ENCODE peak calls at places on chromosomes 2 and 18, in four cellular contexts. B is ovary, J is mammary epithelial cell, W is H1. D is an unnamed sample.

GRCh38 chr2:46644690-46645385 is 165.5 kb downstream of the TMEM247 start:
- DNase-seq in B (no peak), J (no peak), W (no peak), D (no peak)

GRCh38 chr2:174644406-174644805 is 46.8 kb upstream of the WIPF1 start:
- DNase-seq in B (no peak), J (no peak), W (no peak), D (no peak)

GRCh38 chr18:77000527-77000926 is 132.1 kb downstream of the MBP start:
- DNase-seq in B (peak), J (peak), W (no peak), D (peak)

GRCh38 chr2:38315707-38316333 is 61.3 kb downstream of the ATL2 start:
- DNase-seq in B (no peak), J (peak), W (no peak), D (no peak)

GRCh38 chr2:11326692-11327211 is 17.7 kb downstream of the ROCK2 start:
- DNase-seq in B (no peak), J (no peak), W (no peak), D (no peak)

GRCh38 chr2:149470046-149470445 is 117.5 kb downstream of the MMADHC start:
- DNase-seq in B (no peak), J (no peak), W (no peak), D (no peak)

GRCh38 chr2:135546432-135546831 is 15.1 kb downstream of the R3HDM1 start:
- DNase-seq in B (no peak), J (no peak), W (no peak), D (no peak)

GRCh38 chr2:241037498-241037897 is 39.1 kb downstream of the SNED1 start:
- DNase-seq in B (no peak), J (no peak), W (no peak), D (no peak)

GRCh38 chr18:42038936-42039335 is 83.9 kb downstream of the PIK3C3 start:
- DNase-seq in B (no peak), J (peak), W (no peak), D (no peak)

GRCh38 chr2:100365434-100365833 is 43.1 kb upstream of the LONRF2 start:
- DNase-seq in B (no peak), J (peak), W (no peak), D (no peak)

DNA sequence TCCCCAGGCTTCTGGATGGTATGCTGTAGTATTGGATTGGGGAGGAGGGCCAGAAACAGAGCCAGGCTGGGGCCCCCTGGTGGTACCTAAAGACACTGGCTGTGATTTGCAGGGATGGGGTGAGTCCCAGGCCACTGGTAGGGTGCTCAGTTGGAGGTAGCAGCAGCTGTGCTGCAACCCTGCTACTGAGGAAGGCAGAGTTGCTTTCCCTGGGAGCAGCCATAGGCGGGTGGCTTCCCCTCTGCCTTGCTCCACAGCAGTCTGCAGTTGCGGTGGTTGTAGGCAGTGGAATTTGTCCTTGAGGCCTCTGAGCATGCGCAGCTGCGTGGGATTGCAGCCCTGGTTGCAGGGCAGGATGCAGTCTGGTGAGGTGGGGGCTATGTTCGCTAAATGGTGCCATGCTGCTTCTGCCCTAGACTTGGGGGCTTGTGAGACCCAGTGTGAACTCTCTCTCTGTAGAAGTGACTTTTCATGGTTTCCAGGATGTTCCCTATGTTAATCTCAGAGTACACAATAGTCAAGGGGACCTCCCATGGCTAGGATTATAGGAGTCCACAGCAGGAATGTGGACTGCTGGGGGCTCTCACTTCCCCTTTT is 443.5 kb downstream of the XIRP2 start:
- DNase-seq in B (no peak), J (no peak), W (peak), D (no peak)
- TF ChIP-seq CTCF in B (no peak), J (peak), W (peak), D (no peak)

GRCh38 chr2:120443946-120444345 is 98.0 kb downstream of the INHBB start:
- DNase-seq in B (no peak), J (no peak), W (no peak), D (no peak)

GRCh38 chr2:120441351-120441700 is 95.4 kb downstream of the INHBB start:
- DNase-seq in B (no peak), J (no peak), W (no peak), D (no peak)

GRCh38 chr2:120442923-120443571 is 97.1 kb downstream of the INHBB start:
- DNase-seq in B (no peak), J (no peak), W (peak), D (no peak)

GRCh38 chr2:120441744-120442471 is 96.0 kb downstream of the INHBB start:
- DNase-seq in B (no peak), J (peak), W (no peak), D (peak)

DNA sequence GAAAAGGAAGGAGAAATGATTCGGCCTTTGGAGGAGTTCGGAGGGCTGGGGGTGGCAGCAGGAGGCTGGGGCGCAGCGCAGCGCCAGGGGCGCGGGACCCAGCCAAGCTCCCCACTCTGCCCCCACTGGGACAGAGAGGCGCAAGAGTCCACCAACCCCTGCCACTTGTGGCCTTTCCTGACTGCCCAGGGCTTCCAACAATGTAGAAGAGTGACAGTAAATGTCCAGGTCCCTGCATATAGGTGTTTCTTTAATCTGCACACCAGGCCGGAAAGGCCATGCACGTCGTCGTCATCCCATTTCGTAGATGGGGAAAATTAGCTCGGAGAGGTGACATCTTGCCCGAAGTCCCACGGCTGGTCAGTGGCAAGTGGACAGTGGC is 96.6 kb downstream of the INHBB start:
- DNase-seq in B (no peak), J (no peak), W (no peak), D (no peak)
- H3K4me3 ChIP-seq in B (no peak), J (no peak), W (peak), D (peak)

GRCh38 chr2:33719067-33719466 is 120.0 kb upstream of the FAM98A start:
- DNase-seq in B (no peak), J (no peak), W (no peak), D (no peak)
- TF ChIP-seq CTCF in B (no peak), J (no peak), W (no peak), D (no peak)

DNA sequence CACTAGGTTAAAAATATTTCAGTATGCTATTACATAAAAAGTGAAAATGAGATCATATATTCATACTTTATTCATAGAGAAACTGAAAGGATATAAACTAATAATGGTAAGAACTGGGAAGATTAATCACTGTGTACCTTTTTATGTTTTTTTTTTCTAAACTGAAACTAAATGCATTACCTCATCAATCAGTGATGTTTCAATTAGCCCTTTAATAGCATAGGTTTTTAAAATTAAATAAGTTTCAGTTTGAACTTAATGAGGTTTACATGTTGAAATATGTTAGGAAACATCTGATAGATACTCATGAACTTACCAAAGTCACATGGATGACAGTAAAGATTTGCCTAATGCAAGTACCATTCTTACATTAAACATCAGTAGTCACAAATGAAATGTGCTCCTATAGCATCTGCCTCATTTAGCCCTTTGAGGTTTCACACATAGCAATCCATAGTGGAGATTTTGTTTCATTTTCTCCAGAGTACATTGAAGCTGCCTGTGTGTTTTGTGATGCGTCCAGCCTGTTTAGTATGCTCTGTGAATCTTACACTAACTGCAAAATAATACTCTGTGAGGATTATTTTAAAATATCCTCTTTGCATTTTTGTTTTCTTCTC is 8.9 kb downstream of the MAPRE2 start:
- DNase-seq in B (no peak), J (no peak), W (no peak), D (no peak)
- H3K4me3 ChIP-seq in B (no peak), J (no peak), W (no peak), D (peak)

DNA sequence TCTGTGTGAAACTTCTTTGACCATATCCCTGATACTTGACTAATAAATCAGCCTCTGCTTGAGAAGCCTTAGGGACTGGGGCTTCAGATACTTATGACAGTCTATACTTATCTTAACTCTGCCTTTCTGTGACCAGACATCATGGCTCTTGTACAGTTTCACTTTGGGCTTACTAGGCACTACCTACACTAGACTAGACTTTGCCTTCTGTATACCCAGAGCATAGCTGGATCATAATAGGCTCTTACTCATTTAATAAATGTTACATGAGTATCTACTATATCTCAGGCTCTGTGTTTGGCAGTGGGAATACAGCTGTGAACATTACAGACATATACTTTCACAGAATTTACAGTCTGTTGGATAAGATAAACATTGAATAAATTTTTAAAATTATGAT is 9.0 kb downstream of the UGP2 start:
- DNase-seq in B (no peak), J (no peak), W (no peak), D (no peak)
- TF ChIP-seq CTCF in B (no peak), J (no peak), W (no peak), D (no peak)

DNA sequence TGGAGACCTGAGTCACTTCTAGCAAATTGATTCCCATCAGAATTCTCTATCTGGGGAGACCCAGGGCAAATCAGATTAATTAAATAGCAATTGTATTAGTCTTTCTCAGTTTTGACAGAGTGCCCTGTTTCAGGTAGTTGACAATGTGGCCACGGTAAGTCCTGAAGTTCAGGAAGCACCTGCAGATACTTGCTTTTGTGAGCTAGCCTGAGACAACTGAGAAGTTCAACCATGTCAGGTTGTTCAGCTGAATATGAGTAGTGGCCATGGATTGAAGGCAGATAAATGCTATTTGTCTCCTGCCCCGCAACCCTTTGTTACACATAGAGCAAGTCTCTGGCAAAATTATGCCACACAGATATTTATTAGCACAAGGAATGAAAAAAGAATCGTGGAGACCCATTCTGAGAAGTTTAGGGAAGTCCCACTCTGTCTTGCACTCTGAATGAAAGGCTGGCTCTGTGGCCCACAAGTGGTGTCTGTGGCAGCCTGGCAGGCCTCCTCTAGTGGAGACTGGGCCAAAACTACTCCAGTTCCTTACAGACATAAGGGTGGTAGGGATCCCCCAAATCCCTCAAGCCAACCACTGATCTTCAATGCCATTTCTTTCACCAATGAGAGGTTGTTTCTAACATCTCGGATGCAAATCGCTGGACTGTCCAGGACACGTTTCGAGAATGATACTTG is 61.3 kb downstream of the POU3F3 start:
- DNase-seq in B (no peak), J (no peak), W (no peak), D (no peak)
- H3K4me3 ChIP-seq in B (no peak), J (no peak), W (no peak), D (no peak)

DNA sequence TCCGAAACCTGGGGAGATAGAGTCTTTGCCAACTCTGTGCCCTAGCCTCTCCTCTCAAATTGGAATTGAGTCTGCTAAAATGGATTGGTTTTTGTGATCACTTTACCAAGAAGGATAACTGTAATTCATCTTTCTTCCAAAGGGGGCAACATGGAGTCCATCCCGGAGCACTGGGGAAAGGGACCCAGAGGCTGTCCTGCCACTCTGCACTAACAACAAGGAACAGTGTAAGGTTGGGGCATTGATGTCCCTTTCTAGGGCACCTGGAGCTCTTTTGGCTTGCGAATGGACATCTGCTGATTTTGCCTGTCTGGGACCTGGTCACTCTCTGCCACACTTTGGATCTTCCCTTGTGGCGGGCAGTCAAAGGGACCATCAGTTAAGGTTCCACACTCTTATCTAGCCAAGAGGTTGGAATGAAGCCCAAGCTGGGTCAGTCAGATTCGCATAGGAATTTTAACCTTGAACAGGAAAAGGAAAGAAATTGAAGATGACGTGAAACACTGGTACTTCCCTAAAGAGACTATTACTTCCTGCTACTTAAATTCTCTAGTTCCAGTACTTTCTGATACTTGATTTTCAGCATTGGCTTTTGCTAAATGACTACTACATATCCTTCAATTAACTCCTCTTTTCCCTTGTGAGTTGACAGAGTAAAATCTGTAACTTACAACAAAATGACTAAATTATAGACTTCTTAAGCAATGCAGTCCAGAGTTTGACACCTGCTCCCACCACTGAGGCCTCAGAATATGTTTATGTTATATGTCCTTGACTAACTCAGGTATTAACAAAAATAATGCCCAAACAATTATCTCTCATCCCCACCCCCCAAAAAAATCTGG is 64.7 kb upstream of the KLF7 start:
- DNase-seq in B (no peak), J (no peak), W (no peak), D (no peak)
- TF ChIP-seq CTCF in B (no peak), J (peak), W (peak), D (peak)

GRCh38 chr18:46412831-46413371 is 244.1 kb downstream of the LOXHD1 start:
- DNase-seq in B (no peak), J (no peak), W (no peak), D (no peak)

GRCh38 chr18:46411191-46411590 is 245.8 kb downstream of the LOXHD1 start:
- DNase-seq in B (no peak), J (no peak), W (no peak), D (no peak)

GRCh38 chr18:46413684-46414083 is 243.3 kb downstream of the LOXHD1 start:
- DNase-seq in B (no peak), J (no peak), W (no peak), D (no peak)

GRCh38 chr18:46414863-46415262 is 242.2 kb downstream of the LOXHD1 start:
- DNase-seq in B (no peak), J (no peak), W (no peak), D (no peak)

DNA sequence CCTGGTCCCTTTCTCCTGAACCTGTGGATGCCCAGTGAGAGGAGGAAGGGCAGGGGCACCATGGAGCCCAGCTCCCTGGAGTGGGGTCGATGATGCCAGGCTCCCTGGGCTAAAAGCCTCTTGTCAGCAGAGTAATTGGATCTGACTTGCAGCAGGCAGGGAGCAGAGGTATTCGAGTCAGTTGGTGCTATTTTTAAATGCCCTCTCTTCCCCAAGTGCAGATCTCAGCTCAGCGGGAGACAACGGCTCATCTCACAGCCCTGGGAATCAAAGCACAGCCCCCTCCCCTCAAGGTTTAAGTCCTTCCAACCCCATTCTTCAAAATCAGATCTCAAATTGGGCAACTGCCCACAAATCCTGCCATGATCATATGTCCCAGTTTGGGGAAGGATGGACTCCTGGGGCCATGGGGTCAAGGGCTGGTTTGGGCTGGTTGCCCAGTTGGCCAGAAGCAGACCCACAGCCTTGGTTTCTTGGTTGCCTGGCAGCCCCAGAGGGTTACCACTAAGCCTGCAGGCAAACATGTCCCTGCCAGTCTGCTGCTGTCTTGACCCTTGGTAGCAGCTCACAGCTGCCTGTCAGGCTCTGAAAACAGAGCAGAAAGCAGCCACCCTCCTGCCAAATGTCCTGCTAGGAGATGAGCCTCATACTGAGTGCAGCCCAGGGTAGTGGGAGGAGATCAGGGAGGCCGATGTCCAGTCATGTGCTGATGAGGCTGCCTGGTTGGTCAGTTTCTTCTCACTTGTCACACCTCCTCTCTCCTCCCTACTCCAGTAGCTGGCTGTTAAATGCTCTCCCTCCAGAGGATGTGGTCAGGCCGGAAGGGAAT is 244.9 kb downstream of the LOXHD1 start:
- DNase-seq in B (peak), J (peak), W (no peak), D (no peak)
- H3K4me3 ChIP-seq in B (no peak), J (no peak), W (no peak), D (no peak)

GRCh38 chr2:81073412-81073811 is 768.9 kb upstream of the LRRTM1 start:
- DNase-seq in B (no peak), J (no peak), W (no peak), D (no peak)

DNA sequence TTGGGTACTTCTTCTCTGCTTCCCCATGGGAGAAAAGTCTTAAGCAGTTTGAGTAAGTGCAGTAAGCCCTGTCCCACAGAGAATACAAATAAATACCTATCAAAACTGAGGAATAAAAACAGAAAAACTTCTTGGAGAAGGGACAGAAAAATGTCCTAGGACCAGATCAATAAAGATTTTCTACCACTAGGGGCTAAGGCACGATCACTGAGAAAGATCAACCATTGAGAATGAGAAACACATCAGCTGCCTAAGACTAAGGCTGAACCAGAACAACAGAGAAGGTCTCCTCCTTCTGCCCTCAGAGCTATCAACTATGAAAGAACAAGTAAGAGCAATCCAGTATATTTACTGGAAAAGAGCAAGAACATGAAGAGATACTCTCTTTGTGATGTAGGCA is 763.6 kb upstream of the LRRTM1 start:
- DNase-seq in B (no peak), J (no peak), W (no peak), D (no peak)
- TF ChIP-seq CTCF in B (no peak), J (no peak), W (no peak), D (peak)